ENCODE peak calls at places on chromosome 9, in eight cellular contexts. A is fibroblast of mammary gland; P is T47D; C is cardiac fibroblast; J is T-helper 22 cell; K is NCI-H1694; E is effector memory CD8-positive, alpha-beta T cell; R is M059J. M is an unnamed sample.

GRCh38 chr9:134623408-134624066 is 18.1 kb upstream of the COL5A1 start:
- DNase-seq in A (peak; percentile 43), P (no peak), C (no peak), J (no peak), K (no peak), E (no peak), R (no peak), M (peak; percentile 16)

GRCh38 chr9:5842926-5843325 is 10.0 kb upstream of the ERMP1 start:
- DNase-seq in A (no peak), P (no peak), C (no peak), J (no peak), K (no peak), E (no peak), R (no peak), M (no peak)

GRCh38 chr9:127500862-127501261 is 49.6 kb downstream of the LRSAM1 start:
- DNase-seq in A (no peak), P (no peak), C (no peak), J (no peak), K (no peak), E (no peak), R (no peak), M (no peak)

GRCh38 chr9:117622347-117622746 is 81.9 kb upstream of the TLR4 start:
- DNase-seq in A (no peak), P (no peak), C (no peak), J (no peak), K (no peak), E (no peak), R (no peak), M (no peak)

GRCh38 chr9:136695955-136696354 is 8.7 kb upstream of the AGPAT2 start:
- DNase-seq in A (no peak), P (no peak), C (no peak), J (no peak), K (no peak), E (no peak), R (no peak), M (no peak)

GRCh38 chr9:38054653-38055052 is 14.4 kb downstream of the SHB start:
- DNase-seq in A (no peak), P (no peak), C (no peak), J (no peak), K (no peak), E (no peak), R (no peak), M (no peak)

GRCh38 chr9:105127863-105128220 is 116.6 kb upstream of the SLC44A1 start:
- DNase-seq in A (no peak), P (no peak), C (peak; percentile 78), J (peak; percentile 60), K (no peak), E (peak; percentile 51), R (peak; percentile 97), M (no peak)

GRCh38 chr9:14298607-14299022 is 15.3 kb downstream of the NFIB start:
- DNase-seq in A (no peak), P (no peak), C (no peak), J (no peak), K (peak; percentile 42), E (no peak), R (no peak), M (no peak)

GRCh38 chr9:126979461-126979860 is 64.9 kb downstream of the RALGPS1 start:
- DNase-seq in A (no peak), P (no peak), C (no peak), J (no peak), K (no peak), E (no peak), R (no peak), M (no peak)